ENCODE peak calls at places on chromosomes 7 and 10, in nine cellular contexts. H is psoas muscle; F is head of caudate nucleus; N is GM13977; E is activated effector memory CD4-positive, alpha-beta T cell treated with Interleukin-2 at 50 U/mL for 16 hours; I is HTR-8/SVneo; D is aorta; K is mesothelial cell of epicardium; B is KG1. V is an unnamed sample.

GRCh38 chr7:48938539-48938938 is 14.2 kb downstream of the CDC14C start:
- DNase-seq in H (no peak), F (no peak), N (no peak), E (no peak), I (no peak), D (peak; percentile 48), K (no peak), B (no peak), V (no peak)

GRCh38 chr7:44961844-44962482 is 16.9 kb downstream of the MYO1G start:
- DNase-seq in H (no peak), F (no peak), N (peak; percentile 48), E (no peak), I (no peak), D (no peak), K (no peak), B (no peak), V (no peak)

GRCh38 chr7:93651603-93652159 is 77.2 kb upstream of the CALCR start:
- DNase-seq in H (no peak), F (no peak), N (no peak), E (no peak), I (no peak), D (no peak), K (no peak), B (no peak), V (no peak)

GRCh38 chr7:38195804-38196595 is 18.0 kb downstream of the STARD3NL start:
- DNase-seq in H (no peak), F (no peak), N (no peak), E (no peak), I (no peak), D (no peak), K (no peak), B (no peak), V (no peak)

GRCh38 chr10:63467833-63468232 is 2.1 kb upstream of the JMJD1C start:
- DNase-seq in H (no peak), F (no peak), N (no peak), E (no peak), I (peak; percentile 10), D (no peak), K (no peak), B (no peak), V (no peak)

GRCh38 chr10:91354686-91355085 is 55.5 kb upstream of the HECTD2 start:
- DNase-seq in H (no peak), F (no peak), N (no peak), E (no peak), I (no peak), D (no peak), K (no peak), B (no peak), V (no peak)

GRCh38 chr7:116180302-116180701 is 30.0 kb upstream of the TES start:
- DNase-seq in H (no peak), F (no peak), N (peak; percentile 70), E (no peak), I (peak; percentile 43), D (no peak), K (no peak), B (no peak), V (no peak)

GRCh38 chr10:79581044-79581443 is 20.8 kb upstream of the SFTPA2 start:
- DNase-seq in H (no peak), F (no peak), N (no peak), E (no peak), I (no peak), D (no peak), K (no peak), B (no peak), V (no peak)

GRCh38 chr10:116608683-116609594 is 11.8 kb upstream of the PNLIPRP2 start:
- DNase-seq in H (no peak), F (no peak), N (no peak), E (no peak), I (no peak), D (no peak), K (no peak), B (no peak), V (no peak)

GRCh38 chr7:92042056-92042737 is 92.1 kb downstream of the CYP51A1 start:
- DNase-seq in H (no peak), F (no peak), N (no peak), E (no peak), I (no peak), D (no peak), K (no peak), B (no peak), V (no peak)

GRCh38 chr7:81767883-81768282 is 2.0 kb downstream of the HGF start:
- DNase-seq in H (no peak), F (no peak), N (no peak), E (no peak), I (no peak), D (peak; percentile 43), K (no peak), B (no peak), V (no peak)

GRCh38 chr10:36018996-36019395 is 376.9 kb upstream of the FZD8 start:
- DNase-seq in H (no peak), F (no peak), N (no peak), E (no peak), I (no peak), D (no peak), K (no peak), B (no peak), V (no peak)

GRCh38 chr10:11397077-11397476 is 214.4 kb downstream of the USP6NL start:
- DNase-seq in H (no peak), F (no peak), N (no peak), E (no peak), I (no peak), D (no peak), K (no peak), B (no peak), V (no peak)

GRCh38 chr10:46283945-46284285 is 2.9 kb upstream of the ANTXRL start:
- DNase-seq in H (no peak), F (no peak), N (no peak), E (no peak), I (no peak), D (no peak), K (no peak), B (no peak), V (no peak)

GRCh38 chr10:7264313-7264741 is 146.5 kb downstream of the SFMBT2 start:
- DNase-seq in H (no peak), F (no peak), N (no peak), E (no peak), I (peak; percentile 48), D (no peak), K (no peak), B (no peak), V (no peak)

GRCh38 chr7:2518101-2518500 is 1.5 kb upstream of the LFNG start:
- DNase-seq in H (no peak), F (no peak), N (no peak), E (no peak), I (no peak), D (no peak), K (no peak), B (no peak), V (no peak)

V was measured in neural crest cell.